ENCODE peak calls at places on chromosomes 4 and X, in nine cellular contexts. One of them, this sample, is unnamed.

GRCh38 chr4:129326810-129327209 is 230.9 kb downstream of the C4orf33 start:
- DNase-seq in fibroblast of pulmonary artery: no peak
- DNase-seq in suprapubic skin: no peak
- DNase-seq in Karpas-422: no peak
- DNase-seq in tibial nerve: no peak
- DNase-seq in keratinocyte: no peak
- DNase-seq in K562: no peak
- DNase-seq in IMR-90: no peak
- DNase-seq in left lung: no peak
- DNase-seq in this sample: no peak

GRCh38 chr4:14920759-14921313 is 81.4 kb upstream of the CPEB2 start:
- DNase-seq in tibial nerve: no peak
- DNase-seq in IMR-90: no peak
- DNase-seq in Karpas-422: no peak
- DNase-seq in K562: no peak
- DNase-seq in fibroblast of pulmonary artery: no peak
- DNase-seq in left lung: no peak
- DNase-seq in keratinocyte: no peak
- DNase-seq in suprapubic skin: no peak
- DNase-seq in this sample: no peak

GRCh38 chr4:76624271-76624681 is 189.2 kb downstream of the SHROOM3 start:
- DNase-seq in left lung: peak; percentile 52
- DNase-seq in tibial nerve: peak; percentile 17
- DNase-seq in suprapubic skin: no peak
- DNase-seq in Karpas-422: no peak
- DNase-seq in IMR-90: peak; percentile 94
- DNase-seq in keratinocyte: no peak
- DNase-seq in K562: no peak
- DNase-seq in fibroblast of pulmonary artery: peak; percentile 93
- DNase-seq in this sample: peak; percentile 89

GRCh38 chrX:120426599-120426998 is 42.5 kb downstream of the LAMP2 start:
- DNase-seq in left lung: no peak
- DNase-seq in Karpas-422: no peak
- DNase-seq in keratinocyte: no peak
- DNase-seq in IMR-90: peak; percentile 19
- DNase-seq in suprapubic skin: no peak
- DNase-seq in tibial nerve: no peak
- DNase-seq in fibroblast of pulmonary artery: peak; percentile 12
- DNase-seq in K562: no peak
- DNase-seq in this sample: no peak

GRCh38 chr4:107894138-107894603 is 37.2 kb upstream of the CYP2U1 start:
- DNase-seq in suprapubic skin: no peak
- DNase-seq in left lung: no peak
- DNase-seq in K562: no peak
- DNase-seq in Karpas-422: no peak
- DNase-seq in IMR-90: no peak
- DNase-seq in tibial nerve: no peak
- DNase-seq in keratinocyte: no peak
- DNase-seq in fibroblast of pulmonary artery: no peak
- DNase-seq in this sample: no peak

GRCh38 chr4:71992571-71992970 is 39.2 kb upstream of the NPFFR2 start:
- DNase-seq in K562: no peak
- DNase-seq in suprapubic skin: no peak
- DNase-seq in tibial nerve: no peak
- DNase-seq in fibroblast of pulmonary artery: peak; percentile 70
- DNase-seq in left lung: no peak
- DNase-seq in IMR-90: no peak
- DNase-seq in Karpas-422: no peak
- DNase-seq in keratinocyte: no peak
- DNase-seq in this sample: no peak

GRCh38 chrX:32998776-32999175 is 212.6 kb downstream of the DMD start:
- DNase-seq in keratinocyte: no peak
- DNase-seq in fibroblast of pulmonary artery: no peak
- DNase-seq in suprapubic skin: no peak
- DNase-seq in left lung: no peak
- DNase-seq in K562: no peak
- DNase-seq in IMR-90: no peak
- DNase-seq in tibial nerve: no peak
- DNase-seq in Karpas-422: no peak
- DNase-seq in this sample: no peak

GRCh38 chr4:140408974-140409373 is 18.5 kb downstream of the CLGN start:
- DNase-seq in IMR-90: no peak
- DNase-seq in K562: no peak
- DNase-seq in tibial nerve: no peak
- DNase-seq in left lung: no peak
- DNase-seq in keratinocyte: no peak
- DNase-seq in suprapubic skin: no peak
- DNase-seq in Karpas-422: no peak
- DNase-seq in fibroblast of pulmonary artery: no peak
- DNase-seq in this sample: no peak

GRCh38 chr4:83112678-83113428 is 1.7 kb downstream of the PLAC8 start:
- DNase-seq in suprapubic skin: no peak
- DNase-seq in left lung: no peak
- DNase-seq in tibial nerve: no peak
- DNase-seq in K562: no peak
- DNase-seq in keratinocyte: no peak
- DNase-seq in fibroblast of pulmonary artery: no peak
- DNase-seq in IMR-90: peak; percentile 12
- DNase-seq in Karpas-422: no peak
- DNase-seq in this sample: no peak

GRCh38 chrX:97050413-97050812 is 166.7 kb downstream of the RPA4 start:
- DNase-seq in tibial nerve: no peak
- DNase-seq in Karpas-422: no peak
- DNase-seq in fibroblast of pulmonary artery: peak; percentile 5
- DNase-seq in keratinocyte: no peak
- DNase-seq in left lung: no peak
- DNase-seq in suprapubic skin: no peak
- DNase-seq in K562: no peak
- DNase-seq in IMR-90: peak; percentile 38
- DNase-seq in this sample: no peak

GRCh38 chr4:112813790-112814189 is 176.8 kb downstream of the LARP7 start:
- DNase-seq in suprapubic skin: no peak
- DNase-seq in tibial nerve: no peak
- DNase-seq in IMR-90: peak; percentile 34
- DNase-seq in left lung: no peak
- DNase-seq in K562: no peak
- DNase-seq in Karpas-422: no peak
- DNase-seq in fibroblast of pulmonary artery: peak; percentile 39
- DNase-seq in keratinocyte: no peak
- DNase-seq in this sample: peak; percentile 71

GRCh38 chr4:112823631-112824030 is 186.7 kb downstream of the LARP7 start:
- DNase-seq in suprapubic skin: no peak
- DNase-seq in fibroblast of pulmonary artery: no peak
- DNase-seq in K562: no peak
- DNase-seq in keratinocyte: no peak
- DNase-seq in tibial nerve: no peak
- DNase-seq in left lung: no peak
- DNase-seq in Karpas-422: no peak
- DNase-seq in IMR-90: no peak
- DNase-seq in this sample: no peak

GRCh38 chr4:112823141-112823540 is 186.2 kb downstream of the LARP7 start:
- DNase-seq in keratinocyte: no peak
- DNase-seq in Karpas-422: no peak
- DNase-seq in tibial nerve: no peak
- DNase-seq in left lung: no peak
- DNase-seq in fibroblast of pulmonary artery: no peak
- DNase-seq in suprapubic skin: no peak
- DNase-seq in IMR-90: no peak
- DNase-seq in K562: no peak
- DNase-seq in this sample: no peak

GRCh38 chr4:112819729-112820128 is 182.8 kb downstream of the LARP7 start:
- DNase-seq in fibroblast of pulmonary artery: no peak
- DNase-seq in left lung: no peak
- DNase-seq in IMR-90: no peak
- DNase-seq in suprapubic skin: no peak
- DNase-seq in tibial nerve: no peak
- DNase-seq in K562: no peak
- DNase-seq in keratinocyte: no peak
- DNase-seq in Karpas-422: no peak
- DNase-seq in this sample: no peak

DNA sequence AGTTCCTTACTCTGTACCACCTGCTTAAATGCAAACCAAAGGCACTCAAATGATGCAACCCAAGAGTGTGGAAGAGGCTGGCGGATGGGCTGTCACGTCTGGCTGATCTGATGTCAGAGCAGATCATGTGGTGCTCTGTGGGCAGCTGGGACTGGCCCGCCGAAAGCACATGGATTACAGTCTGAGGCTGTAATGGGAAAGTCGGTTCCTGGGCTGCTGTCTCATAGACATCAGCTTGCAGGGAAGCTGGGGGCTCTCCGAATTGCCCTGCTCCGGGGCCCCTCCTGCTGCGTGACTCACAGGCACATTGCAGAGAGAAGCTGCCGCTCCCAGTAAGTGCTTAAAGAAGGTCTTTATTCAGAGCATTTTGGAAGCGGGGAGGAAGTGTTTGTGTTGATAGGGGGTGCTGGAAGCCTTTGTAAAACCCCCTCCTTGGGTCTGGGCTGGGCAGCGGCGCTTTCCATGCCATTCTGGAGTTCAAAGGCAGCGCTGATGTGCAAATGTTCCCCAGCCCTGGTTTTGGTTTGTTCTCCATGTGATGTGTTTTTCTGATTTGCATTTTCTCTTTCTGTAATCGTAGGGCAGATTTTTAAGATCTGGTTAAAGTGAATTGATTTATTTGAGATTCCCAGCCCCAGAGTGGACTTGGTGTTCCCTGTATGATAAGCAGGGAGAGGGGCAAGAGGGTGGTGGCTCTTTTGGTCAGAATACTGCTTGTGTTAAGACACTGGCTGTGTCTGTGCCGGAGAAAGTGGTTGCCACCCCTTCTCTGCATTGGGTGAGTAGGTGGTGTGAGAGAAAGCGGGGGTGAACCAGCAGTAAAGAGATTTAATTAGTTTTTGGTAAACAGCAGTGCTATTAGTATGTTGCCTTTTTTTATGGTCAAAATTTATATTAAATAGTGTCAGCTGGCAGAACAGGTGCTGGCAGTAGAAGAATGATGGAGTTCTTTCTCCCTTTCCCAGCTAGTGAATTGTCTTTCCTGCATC is 181.3 kb downstream of the LARP7 start:
- DNase-seq in K562: no peak
- DNase-seq in tibial nerve: peak; percentile 57
- DNase-seq in left lung: peak; percentile 49
- DNase-seq in IMR-90: peak; percentile 81
- DNase-seq in keratinocyte: no peak
- DNase-seq in fibroblast of pulmonary artery: peak; percentile 84
- DNase-seq in Karpas-422: peak; percentile 62
- DNase-seq in suprapubic skin: peak; percentile 89
- DNase-seq in this sample: peak; percentile 94
- H3K4me3 ChIP-seq in K562: no peak overlapping the region
- H3K4me3 ChIP-seq in tibial nerve: peak overlapping the region; percentile 52
- H3K4me3 ChIP-seq in left lung: peak overlapping the region; percentile 22
- H3K4me3 ChIP-seq in IMR-90: no peak overlapping the region
- H3K4me3 ChIP-seq in keratinocyte: peak overlapping the region; percentile 38
- H3K4me3 ChIP-seq in fibroblast of pulmonary artery: peak overlapping the region; percentile 62
- H3K4me3 ChIP-seq in Karpas-422: peak overlapping the region; percentile 59
- H3K4me3 ChIP-seq in suprapubic skin: peak overlapping the region; percentile 52
- H3K4me3 ChIP-seq in this sample: peak overlapping the region; percentile 72

DNA sequence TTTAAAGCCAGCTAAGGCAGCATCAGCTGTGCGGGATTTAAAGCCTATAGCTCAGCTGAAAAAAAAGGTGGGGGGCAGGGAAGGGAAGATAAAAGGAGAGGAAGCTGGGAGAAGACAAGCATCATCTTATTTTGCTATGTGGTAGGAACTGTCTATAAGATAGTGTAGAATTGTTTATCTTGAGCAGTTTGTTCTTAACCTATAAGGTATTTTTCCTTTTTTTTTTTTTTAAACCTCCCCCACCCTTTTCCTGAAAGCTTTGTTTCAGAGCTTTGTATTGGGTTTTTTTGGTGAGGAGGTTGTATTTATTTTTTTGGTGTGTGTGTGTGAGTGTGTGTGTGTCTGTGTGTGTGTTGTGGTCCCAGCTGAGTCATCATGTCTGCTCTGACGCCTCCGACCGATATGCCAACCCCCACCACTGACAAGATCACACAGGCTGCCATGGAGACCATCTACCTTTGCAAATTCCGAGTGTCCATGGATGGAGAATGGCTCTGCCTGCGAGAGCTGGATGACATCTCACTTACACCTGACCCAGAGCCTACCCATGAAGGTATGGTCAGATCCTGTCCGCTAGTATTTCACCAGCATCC is 531 bp downstream of the RUFY3 start:
- DNase-seq in suprapubic skin: no peak
- DNase-seq in keratinocyte: no peak
- DNase-seq in K562: peak; percentile 41
- DNase-seq in tibial nerve: no peak
- DNase-seq in IMR-90: peak; percentile 83
- DNase-seq in left lung: no peak
- DNase-seq in fibroblast of pulmonary artery: peak; percentile 75
- DNase-seq in Karpas-422: no peak
- DNase-seq in this sample: no peak
- H3K4me3 ChIP-seq in suprapubic skin: peak overlapping the region; percentile 41
- H3K4me3 ChIP-seq in keratinocyte: no peak overlapping the region
- H3K4me3 ChIP-seq in K562: no peak overlapping the region
- H3K4me3 ChIP-seq in tibial nerve: peak overlapping the region; percentile 19
- H3K4me3 ChIP-seq in IMR-90: peak overlapping the region; percentile 46
- H3K4me3 ChIP-seq in left lung: peak overlapping the region; percentile 4
- H3K4me3 ChIP-seq in fibroblast of pulmonary artery: peak overlapping the region; percentile 68
- H3K4me3 ChIP-seq in Karpas-422: no peak overlapping the region
- H3K4me3 ChIP-seq in this sample: peak overlapping the region; percentile 52

GRCh38 chrX:66634272-66634671 is 4.6 kb downstream of the EDA2R start:
- DNase-seq in K562: no peak
- DNase-seq in IMR-90: peak; percentile 6
- DNase-seq in keratinocyte: no peak
- DNase-seq in left lung: no peak
- DNase-seq in fibroblast of pulmonary artery: no peak
- DNase-seq in tibial nerve: no peak
- DNase-seq in suprapubic skin: no peak
- DNase-seq in Karpas-422: no peak
- DNase-seq in this sample: no peak
- H3K4me3 ChIP-seq in K562: no peak overlapping the region
- H3K4me3 ChIP-seq in IMR-90: no peak overlapping the region
- H3K4me3 ChIP-seq in keratinocyte: no peak overlapping the region
- H3K4me3 ChIP-seq in left lung: no peak overlapping the region
- H3K4me3 ChIP-seq in fibroblast of pulmonary artery: no peak overlapping the region
- H3K4me3 ChIP-seq in tibial nerve: no peak overlapping the region
- H3K4me3 ChIP-seq in suprapubic skin: no peak overlapping the region
- H3K4me3 ChIP-seq in Karpas-422: no peak overlapping the region
- H3K4me3 ChIP-seq in this sample: no peak overlapping the region

GRCh38 chrX:56817179-56817578 is 88.1 kb downstream of the NBDY start:
- DNase-seq in suprapubic skin: no peak
- DNase-seq in Karpas-422: no peak
- DNase-seq in tibial nerve: no peak
- DNase-seq in fibroblast of pulmonary artery: no peak
- DNase-seq in IMR-90: no peak
- DNase-seq in left lung: no peak
- DNase-seq in keratinocyte: no peak
- DNase-seq in K562: no peak
- DNase-seq in this sample: no peak

GRCh38 chrX:56813318-56813837 is 84.3 kb downstream of the NBDY start:
- DNase-seq in IMR-90: peak; percentile 31
- DNase-seq in fibroblast of pulmonary artery: peak; percentile 81
- DNase-seq in Karpas-422: no peak
- DNase-seq in suprapubic skin: peak; percentile 74
- DNase-seq in K562: no peak
- DNase-seq in left lung: peak; percentile 35
- DNase-seq in keratinocyte: peak; percentile 77
- DNase-seq in tibial nerve: no peak
- DNase-seq in this sample: peak; percentile 8

GRCh38 chrX:56811599-56811998 is 82.6 kb downstream of the NBDY start:
- DNase-seq in K562: no peak
- DNase-seq in IMR-90: no peak
- DNase-seq in fibroblast of pulmonary artery: no peak
- DNase-seq in suprapubic skin: no peak
- DNase-seq in tibial nerve: no peak
- DNase-seq in Karpas-422: no peak
- DNase-seq in left lung: no peak
- DNase-seq in keratinocyte: no peak
- DNase-seq in this sample: no peak

GRCh38 chrX:56812515-56813105 is 83.6 kb downstream of the NBDY start:
- DNase-seq in tibial nerve: no peak
- DNase-seq in left lung: no peak
- DNase-seq in suprapubic skin: peak; percentile 19
- DNase-seq in K562: no peak
- DNase-seq in fibroblast of pulmonary artery: no peak
- DNase-seq in keratinocyte: no peak
- DNase-seq in Karpas-422: no peak
- DNase-seq in IMR-90: no peak
- DNase-seq in this sample: no peak
- H3K4me3 ChIP-seq in tibial nerve: peak overlapping the region; percentile 21
- H3K4me3 ChIP-seq in left lung: no peak overlapping the region
- H3K4me3 ChIP-seq in suprapubic skin: peak overlapping the region; percentile 7
- H3K4me3 ChIP-seq in K562: no peak overlapping the region
- H3K4me3 ChIP-seq in fibroblast of pulmonary artery: no peak overlapping the region
- H3K4me3 ChIP-seq in keratinocyte: no peak overlapping the region
- H3K4me3 ChIP-seq in Karpas-422: no peak overlapping the region
- H3K4me3 ChIP-seq in IMR-90: no peak overlapping the region
- H3K4me3 ChIP-seq in this sample: no peak overlapping the region